ENCODE peak calls at places on chromosomes 11 and 22, in four cellular contexts. One of them, this sample, is unnamed.

GRCh38 chr11:37282367-37282766 is 684.3 kb upstream of the RAG2 start:
- DNase-seq in A549: no peak
- DNase-seq in keratinocyte: no peak
- DNase-seq in GM12865: no peak
- DNase-seq in this sample: no peak

GRCh38 chr22:21642584-21643448 is 714 bp downstream of the SDF2L1 start:
- DNase-seq in A549: peak
- DNase-seq in keratinocyte: no peak
- DNase-seq in GM12865: peak
- DNase-seq in this sample: peak

GRCh38 chr22:39343259-39344045 is 6.3 kb upstream of the SYNGR1 start:
- DNase-seq in A549: peak
- DNase-seq in keratinocyte: no peak
- DNase-seq in GM12865: peak
- DNase-seq in this sample: peak

GRCh38 chr22:45742866-45743450 is 71.3 kb downstream of the ATXN10 start:
- DNase-seq in A549: no peak
- DNase-seq in keratinocyte: no peak
- DNase-seq in GM12865: no peak
- DNase-seq in this sample: no peak

GRCh38 chr11:67031791-67032561 is 9.0 kb downstream of the SYT12 start:
- DNase-seq in A549: no peak
- DNase-seq in keratinocyte: no peak
- DNase-seq in GM12865: no peak
- DNase-seq in this sample: no peak

GRCh38 chr11:115306703-115307102 is 197.5 kb downstream of the CADM1 start:
- DNase-seq in A549: no peak
- DNase-seq in keratinocyte: no peak
- DNase-seq in GM12865: no peak
- DNase-seq in this sample: no peak

GRCh38 chr11:126284829-126285228 is 1.9 kb downstream of the TIRAP start:
- DNase-seq in A549: peak
- DNase-seq in keratinocyte: no peak
- DNase-seq in GM12865: peak
- DNase-seq in this sample: peak

GRCh38 chr11:80136991-80137390 is 696.2 kb upstream of the TENM4 start:
- DNase-seq in A549: no peak
- DNase-seq in keratinocyte: no peak
- DNase-seq in GM12865: no peak
- DNase-seq in this sample: no peak

GRCh38 chr11:98940913-98941312 is 79.8 kb upstream of the CNTN5 start:
- DNase-seq in A549: no peak
- DNase-seq in keratinocyte: no peak
- DNase-seq in GM12865: no peak
- DNase-seq in this sample: no peak

GRCh38 chr22:25368271-25368670 is 148.8 kb downstream of the CRYBB2 start:
- DNase-seq in A549: no peak
- DNase-seq in keratinocyte: peak
- DNase-seq in GM12865: no peak
- DNase-seq in this sample: no peak

GRCh38 chr11:69664901-69665300 is 10.3 kb downstream of the LTO1 start:
- DNase-seq in A549: no peak
- DNase-seq in keratinocyte: no peak
- DNase-seq in GM12865: no peak
- DNase-seq in this sample: no peak

GRCh38 chr11:62419560-62420342 is 918 bp downstream of the SCGB1A1 start:
- DNase-seq in A549: no peak
- DNase-seq in keratinocyte: no peak
- DNase-seq in GM12865: no peak
- DNase-seq in this sample: no peak

GRCh38 chr11:45266693-45267451 is 19.3 kb downstream of the SYT13 start:
- DNase-seq in A549: no peak
- DNase-seq in keratinocyte: no peak
- DNase-seq in GM12865: peak
- DNase-seq in this sample: no peak

GRCh38 chr11:128055576-128056217 is 531.7 kb downstream of the ETS1 start:
- DNase-seq in A549: no peak
- DNase-seq in keratinocyte: no peak
- DNase-seq in GM12865: no peak
- DNase-seq in this sample: no peak

GRCh38 chr22:48799227-48799970 is 1028.3 kb downstream of the BRD1 start:
- DNase-seq in A549: no peak
- DNase-seq in keratinocyte: no peak
- DNase-seq in GM12865: no peak
- DNase-seq in this sample: no peak

GRCh38 chr11:34313099-34313517 is 44.7 kb downstream of the ABTB2 start:
- DNase-seq in A549: no peak
- DNase-seq in keratinocyte: no peak
- DNase-seq in GM12865: peak
- DNase-seq in this sample: peak

GRCh38 chr22:50304528-50305392 is 2.7 kb downstream of the PLXNB2 start:
- DNase-seq in A549: no peak
- DNase-seq in keratinocyte: no peak
- DNase-seq in GM12865: no peak
- DNase-seq in this sample: no peak

GRCh38 chr11:78564037-78564888 is 10.4 kb downstream of the NARS2 start:
- DNase-seq in A549: peak
- DNase-seq in keratinocyte: no peak
- DNase-seq in GM12865: peak
- DNase-seq in this sample: no peak

GRCh38 chr11:12725047-12725862 is 51.0 kb downstream of the TEAD1 start:
- DNase-seq in A549: no peak
- DNase-seq in keratinocyte: no peak
- DNase-seq in GM12865: peak
- DNase-seq in this sample: no peak

GRCh38 chr22:44542561-44543222 is 44.7 kb upstream of the RTL6 start:
- DNase-seq in A549: no peak
- DNase-seq in keratinocyte: no peak
- DNase-seq in GM12865: no peak
- DNase-seq in this sample: no peak

GRCh38 chr11:83521647-83522596 is 235.8 kb upstream of the CCDC90B start:
- DNase-seq in A549: no peak
- DNase-seq in keratinocyte: no peak
- DNase-seq in GM12865: peak
- DNase-seq in this sample: no peak

GRCh38 chr11:61639816-61640443 is 40.3 kb upstream of the DAGLA start:
- DNase-seq in A549: no peak
- DNase-seq in keratinocyte: no peak
- DNase-seq in GM12865: no peak
- DNase-seq in this sample: no peak

GRCh38 chr11:75801362-75802021 is 13.5 kb upstream of the UVRAG start:
- DNase-seq in A549: no peak
- DNase-seq in keratinocyte: no peak
- DNase-seq in GM12865: no peak
- DNase-seq in this sample: no peak

GRCh38 chr11:57804466-57804865 is 42.9 kb downstream of the CTNND1 start:
- DNase-seq in A549: no peak
- DNase-seq in keratinocyte: no peak
- DNase-seq in GM12865: no peak
- DNase-seq in this sample: no peak

GRCh38 chr11:113728814-113729213 is 22.7 kb upstream of the TMPRSS5 start:
- DNase-seq in A549: no peak
- DNase-seq in keratinocyte: no peak
- DNase-seq in GM12865: no peak
- DNase-seq in this sample: no peak

GRCh38 chr11:130827697-130828377 is 88.4 kb downstream of the SNX19 start:
- DNase-seq in A549: peak
- DNase-seq in keratinocyte: no peak
- DNase-seq in GM12865: peak
- DNase-seq in this sample: peak

GRCh38 chr11:102791271-102792036 is 6.5 kb downstream of the MMP1 start:
- DNase-seq in A549: no peak
- DNase-seq in keratinocyte: no peak
- DNase-seq in GM12865: no peak
- DNase-seq in this sample: no peak

GRCh38 chr11:72793452-72794367 is at the start of gene STARD10:
- DNase-seq in A549: peak
- DNase-seq in keratinocyte: no peak
- DNase-seq in GM12865: peak
- DNase-seq in this sample: peak

GRCh38 chr22:19607198-19608113 is 83.2 kb upstream of the CLDN5 start:
- DNase-seq in A549: no peak
- DNase-seq in keratinocyte: no peak
- DNase-seq in GM12865: no peak
- DNase-seq in this sample: no peak

GRCh38 chr22:43266117-43266516 is 77.1 kb downstream of the SCUBE1 start:
- DNase-seq in A549: no peak
- DNase-seq in keratinocyte: no peak
- DNase-seq in GM12865: no peak
- DNase-seq in this sample: no peak

GRCh38 chr11:7635137-7635536 is 38.2 kb downstream of the CYB5R2 start:
- DNase-seq in A549: no peak
- DNase-seq in keratinocyte: no peak
- DNase-seq in GM12865: no peak
- DNase-seq in this sample: no peak

GRCh38 chr11:40306938-40307548 is 1152.4 kb downstream of the LRRC4C start:
- DNase-seq in A549: peak
- DNase-seq in keratinocyte: no peak
- DNase-seq in GM12865: peak
- DNase-seq in this sample: peak

GRCh38 chr11:36702330-36703054 is 104.5 kb upstream of the RAG2 start:
- DNase-seq in A549: peak
- DNase-seq in keratinocyte: peak
- DNase-seq in GM12865: peak
- DNase-seq in this sample: peak

GRCh38 chr11:64643258-64643881 is 52.4 kb downstream of the SLC22A12 start:
- DNase-seq in A549: no peak
- DNase-seq in keratinocyte: no peak
- DNase-seq in GM12865: no peak
- DNase-seq in this sample: no peak

GRCh38 chr11:64642876-64643257 is 51.8 kb downstream of the SLC22A12 start:
- DNase-seq in A549: no peak
- DNase-seq in keratinocyte: no peak
- DNase-seq in GM12865: no peak
- DNase-seq in this sample: no peak

GRCh38 chr11:64642418-64642735 is 51.4 kb downstream of the SLC22A12 start:
- DNase-seq in A549: no peak
- DNase-seq in keratinocyte: no peak
- DNase-seq in GM12865: no peak
- DNase-seq in this sample: no peak

GRCh38 chr11:64643927-64644326 is 52.9 kb downstream of the SLC22A12 start:
- DNase-seq in A549: no peak
- DNase-seq in keratinocyte: no peak
- DNase-seq in GM12865: no peak
- DNase-seq in this sample: no peak

GRCh38 chr11:64644348-64645242 is 53.6 kb downstream of the SLC22A12 start:
- DNase-seq in A549: peak
- DNase-seq in keratinocyte: no peak
- DNase-seq in GM12865: no peak
- DNase-seq in this sample: peak
- TF ChIP-seq CTCF in A549: no peak
- TF ChIP-seq CTCF in keratinocyte: peak
- TF ChIP-seq CTCF in GM12865: no peak
- TF ChIP-seq CTCF in this sample: no peak

GRCh38 chr11:59678118-59678812 is 9.4 kb upstream of the PATL1 start:
- DNase-seq in A549: no peak
- DNase-seq in keratinocyte: no peak
- DNase-seq in GM12865: no peak
- DNase-seq in this sample: no peak
- TF ChIP-seq CTCF in A549: no peak
- TF ChIP-seq CTCF in keratinocyte: no peak
- TF ChIP-seq CTCF in GM12865: no peak
- TF ChIP-seq CTCF in this sample: no peak

DNA sequence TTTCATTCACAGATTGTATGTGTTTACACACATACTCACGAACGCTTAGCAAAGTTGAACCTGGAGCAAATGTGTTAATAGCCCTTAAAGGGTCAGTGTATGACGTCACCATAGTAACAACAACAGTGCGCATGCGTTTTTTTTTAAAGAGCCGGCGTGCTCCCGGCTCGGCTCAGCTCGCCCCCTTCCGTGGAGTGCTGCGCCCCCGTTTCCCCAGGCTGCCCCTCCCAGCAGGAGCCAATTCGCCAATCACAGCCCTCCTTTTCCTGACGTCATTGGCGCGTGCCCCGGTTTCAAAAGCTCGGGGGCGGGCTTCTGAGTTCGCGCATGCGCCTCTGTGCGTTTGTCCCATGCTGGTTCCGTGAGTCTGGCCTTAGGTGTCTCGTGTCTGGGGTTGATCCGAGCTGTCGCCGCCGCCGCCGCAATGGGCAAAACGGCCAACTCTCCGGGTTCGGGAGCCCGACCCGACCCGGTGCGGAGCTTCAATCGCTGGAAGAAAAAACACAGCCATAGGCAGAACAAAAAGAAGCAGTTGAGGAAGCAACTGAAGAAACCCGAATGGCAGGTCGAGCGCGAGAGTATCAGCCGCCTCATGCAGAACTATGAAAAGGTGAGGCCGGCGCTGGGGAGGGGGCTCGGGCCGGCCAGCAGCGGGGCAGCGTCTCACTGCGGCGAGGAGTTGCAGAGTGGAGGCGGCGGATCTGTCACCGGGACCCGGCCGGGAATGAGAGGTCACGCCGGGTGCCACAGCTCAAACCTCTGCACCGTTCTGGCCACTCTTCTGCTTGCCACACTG is at the start of gene DDX10:
- DNase-seq in A549: peak
- DNase-seq in keratinocyte: peak
- DNase-seq in GM12865: peak
- DNase-seq in this sample: peak
- TF ChIP-seq CTCF in A549: no peak
- TF ChIP-seq CTCF in keratinocyte: peak
- TF ChIP-seq CTCF in GM12865: no peak
- TF ChIP-seq CTCF in this sample: no peak

DNA sequence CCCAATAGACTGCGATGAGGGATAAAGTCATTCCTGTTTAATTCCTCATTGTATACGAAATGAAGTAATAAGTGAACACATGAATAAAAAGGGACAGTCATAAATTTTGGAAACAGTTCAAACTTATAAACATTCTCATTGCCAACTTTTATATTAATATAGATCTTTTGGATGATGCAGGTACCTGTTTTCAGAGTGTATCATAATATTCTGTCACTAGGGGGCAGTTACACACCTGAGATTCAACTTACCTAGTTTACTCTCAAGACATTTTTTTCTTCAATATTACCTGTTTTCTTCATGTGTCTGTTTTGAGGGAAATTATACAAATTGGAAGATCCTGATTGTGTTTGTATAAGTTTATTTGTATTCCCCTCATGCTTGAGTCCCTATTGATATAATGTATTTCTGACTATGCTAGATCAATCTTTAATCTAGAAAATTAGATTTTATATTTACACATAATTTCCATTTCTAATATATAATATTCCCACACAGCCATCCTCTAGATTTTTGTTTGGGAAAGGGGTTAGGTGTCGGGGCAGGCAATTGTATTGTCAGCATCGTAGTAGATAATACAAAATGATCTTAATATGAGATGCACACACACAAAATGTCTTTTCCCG is 18.3 kb downstream of the FDX1 start:
- DNase-seq in A549: no peak
- DNase-seq in keratinocyte: no peak
- DNase-seq in GM12865: peak
- DNase-seq in this sample: no peak
- TF ChIP-seq CTCF in A549: peak
- TF ChIP-seq CTCF in keratinocyte: no peak
- TF ChIP-seq CTCF in GM12865: peak
- TF ChIP-seq CTCF in this sample: peak